ENCODE peak calls at places on chromosome 15, in four cellular contexts. D, E, C and A are unnamed samples.

GRCh38 chr15:95760508-95760907 is 570.0 kb upstream of the NR2F2 start:
- DNase-seq in D (no peak), E (no peak), C (no peak), A (no peak)

GRCh38 chr15:73997986-73998385 is 3.5 kb downstream of the PML start:
- DNase-seq in D (no peak), E (no peak), C (no peak), A (no peak)

GRCh38 chr15:40006646-40007045 is 32.3 kb downstream of the SRP14 start:
- DNase-seq in D (no peak), E (no peak), C (no peak), A (no peak)

GRCh38 chr15:35999211-35999610 is 453.2 kb upstream of the DPH6 start:
- DNase-seq in D (no peak), E (no peak), C (no peak), A (no peak)

GRCh38 chr15:51536965-51537574 is 85.5 kb downstream of the DMXL2 start:
- DNase-seq in D (no peak), E (no peak), C (no peak), A (peak; percentile 10)

GRCh38 chr15:69390575-69390974 is 23.6 kb upstream of the KIF23 start:
- DNase-seq in D (no peak), E (peak; percentile 7), C (no peak), A (no peak)

GRCh38 chr15:39785139-39785538 is 2.5 kb upstream of the FSIP1 start:
- DNase-seq in D (no peak), E (no peak), C (no peak), A (peak; percentile 51)

GRCh38 chr15:38073278-38073930 is 139.0 kb downstream of the TMCO5A start:
- DNase-seq in D (no peak), E (no peak), C (no peak), A (no peak)

GRCh38 chr15:38678291-38678690 is 113.7 kb upstream of the RASGRP1 start:
- DNase-seq in D (no peak), E (no peak), C (no peak), A (no peak)

GRCh38 chr15:71125831-71126453 is 10.7 kb downstream of the THSD4 start:
- DNase-seq in D (no peak), E (no peak), C (no peak), A (peak; percentile 7)

GRCh38 chr15:83284563-83285283 is at the start of gene BNC1:
- DNase-seq in D (no peak), E (no peak), C (no peak), A (no peak)

GRCh38 chr15:58396181-58396580 is 35.6 kb upstream of the LIPC start:
- DNase-seq in D (no peak), E (no peak), C (peak; percentile 19), A (peak; percentile 26)

GRCh38 chr15:79065744-79066376 is 24.7 kb downstream of the RASGRF1 start:
- DNase-seq in D (peak; percentile 12), E (no peak), C (peak; percentile 43), A (no peak)

GRCh38 chr15:35925634-35926380 is 379.8 kb upstream of the DPH6 start:
- DNase-seq in D (no peak), E (no peak), C (no peak), A (no peak)

GRCh38 chr15:80693682-80694623 is 1.2 kb upstream of the ABHD17C start:
- DNase-seq in D (peak; percentile 16), E (no peak), C (peak; percentile 45), A (peak; percentile 36)

GRCh38 chr15:73799466-73799865 is 46.3 kb upstream of the INSYN1 start:
- DNase-seq in D (no peak), E (no peak), C (no peak), A (no peak)

GRCh38 chr15:50256188-50257041 is 9.1 kb downstream of the HDC start:
- DNase-seq in D (no peak), E (no peak), C (no peak), A (no peak)

GRCh38 chr15:48332642-48333034 is 1.4 kb downstream of the DUT start:
- DNase-seq in D (no peak), E (peak; percentile 62), C (no peak), A (no peak)

GRCh38 chr15:87710406-87710805 is 546.1 kb downstream of the NTRK3 start:
- DNase-seq in D (no peak), E (no peak), C (no peak), A (no peak)

GRCh38 chr15:75237316-75237982 is 20.7 kb upstream of the GOLGA6C start:
- DNase-seq in D (no peak), E (no peak), C (no peak), A (no peak)